ENCODE peak calls at places on chromosomes 2 and 18, in eight cellular contexts. U is GM10248, Q is DMS153, T is RWPE1, Z is endothelial cell, A is hypothalamus, K is mesothelial cell of epicardium, X is NCI-H1092. H is an unnamed sample.

GRCh38 chr18:77346446-77346845 is 96.8 kb downstream of the GALR1 start:
- DNase-seq in U (no peak), Q (no peak), T (peak; percentile 36), Z (no peak), A (no peak), K (no peak), X (no peak), H (no peak)

GRCh38 chr18:46212398-46212797 is 108.2 kb downstream of the HAUS1 start:
- DNase-seq in U (no peak), Q (no peak), T (no peak), Z (no peak), A (no peak), K (no peak), X (no peak), H (no peak)

GRCh38 chr2:99634234-99634633 is 144.4 kb upstream of the REV1 start:
- DNase-seq in U (no peak), Q (no peak), T (no peak), Z (no peak), A (no peak), K (no peak), X (no peak), H (no peak)

GRCh38 chr18:79422022-79422782 is 26.5 kb downstream of the NFATC1 start:
- DNase-seq in U (peak; percentile 53), Q (no peak), T (no peak), Z (no peak), A (no peak), K (no peak), X (no peak), H (no peak)

GRCh38 chr18:11989966-11990380 is 8.7 kb downstream of the IMPA2 start:
- DNase-seq in U (no peak), Q (no peak), T (no peak), Z (no peak), A (no peak), K (no peak), X (no peak), H (peak; percentile 64)

GRCh38 chr2:2505604-2506003 is 174.5 kb upstream of the MYT1L start:
- DNase-seq in U (no peak), Q (no peak), T (no peak), Z (no peak), A (no peak), K (no peak), X (no peak), H (no peak)

GRCh38 chr2:158491072-158491471 is 34.3 kb downstream of the PKP4 start:
- DNase-seq in U (no peak), Q (no peak), T (no peak), Z (no peak), A (no peak), K (no peak), X (no peak), H (no peak)

GRCh38 chr18:33821503-33821902 is 243.5 kb downstream of the ASXL3 start:
- DNase-seq in U (no peak), Q (no peak), T (peak; percentile 9), Z (no peak), A (no peak), K (no peak), X (no peak), H (peak; percentile 18)

GRCh38 chr2:221097568-221097915 is 474.6 kb downstream of the EPHA4 start:
- DNase-seq in U (no peak), Q (no peak), T (peak; percentile 79), Z (no peak), A (no peak), K (no peak), X (no peak), H (no peak)

GRCh38 chr2:9099341-9099751 is 95.9 kb upstream of the MBOAT2 start:
- DNase-seq in U (peak; percentile 54), Q (no peak), T (no peak), Z (no peak), A (no peak), K (no peak), X (no peak), H (no peak)

GRCh38 chr2:61632276-61633169 is 94.4 kb upstream of the XPO1 start:
- DNase-seq in U (no peak), Q (no peak), T (no peak), Z (no peak), A (no peak), K (no peak), X (no peak), H (no peak)

GRCh38 chr2:219087371-219087770 is 26.6 kb upstream of the IHH start:
- DNase-seq in U (no peak), Q (no peak), T (no peak), Z (no peak), A (no peak), K (no peak), X (no peak), H (no peak)

GRCh38 chr2:224563537-224563936 is 21.6 kb downstream of the CUL3 start:
- DNase-seq in U (no peak), Q (no peak), T (no peak), Z (no peak), A (no peak), K (no peak), X (no peak), H (no peak)

GRCh38 chr2:187138240-187138639 is 289.3 kb upstream of the ZSWIM2 start:
- DNase-seq in U (peak; percentile 5), Q (no peak), T (no peak), Z (peak; percentile 45), A (no peak), K (no peak), X (no peak), H (peak; percentile 59)

GRCh38 chr18:46069524-46069923 is 2.5 kb downstream of the PSTPIP2 start:
- DNase-seq in U (no peak), Q (no peak), T (peak; percentile 42), Z (no peak), A (no peak), K (no peak), X (no peak), H (no peak)

GRCh38 chr2:190888449-190888848 is 7.8 kb downstream of the GLS start:
- DNase-seq in U (no peak), Q (no peak), T (no peak), Z (no peak), A (no peak), K (no peak), X (no peak), H (no peak)

GRCh38 chr2:74544634-74545033 is 9.1 kb downstream of the LOXL3 start:
- DNase-seq in U (no peak), Q (no peak), T (no peak), Z (no peak), A (no peak), K (no peak), X (no peak), H (no peak)

GRCh38 chr2:36459725-36460137 is 104.2 kb downstream of the CRIM1 start:
- DNase-seq in U (no peak), Q (peak; percentile 71), T (peak; percentile 45), Z (peak; percentile 52), A (no peak), K (no peak), X (peak; percentile 0), H (peak; percentile 78)

H was measured in hepatocyte.